ENCODE peak calls at places on chromosomes 6 and 20, in seven cellular contexts. Y is AG09309; A is tibial artery; T is CD8-positive, alpha-beta T cell; C is osteocyte; B is foreskin fibroblast; V is natural killer cell. Z is an unnamed sample.

GRCh38 chr20:63322923-63323253 is 29.9 kb downstream of the COL20A1 start:
- DNase-seq in Y (no peak), A (no peak), T (no peak), C (no peak), B (no peak), V (no peak), Z (no peak)

GRCh38 chr6:135054238-135054574 is 416 bp downstream of the HBS1L start:
- DNase-seq in Y (no peak), A (no peak), T (no peak), C (no peak), B (no peak), V (no peak), Z (no peak)

GRCh38 chr20:40532103-40532502 is 156.9 kb downstream of the MAFB start:
- DNase-seq in Y (no peak), A (no peak), T (no peak), C (no peak), B (peak), V (no peak), Z (no peak)

GRCh38 chr6:125445054-125445453 is 143.3 kb upstream of the HDDC2 start:
- DNase-seq in Y (no peak), A (peak), T (no peak), C (no peak), B (no peak), V (no peak), Z (no peak)

GRCh38 chr20:20096421-20096820 is 44.1 kb downstream of the CFAP61 start:
- DNase-seq in Y (no peak), A (no peak), T (no peak), C (no peak), B (peak), V (no peak), Z (no peak)

GRCh38 chr6:54019860-54020259 is 91.4 kb upstream of the MLIP start:
- DNase-seq in Y (no peak), A (no peak), T (no peak), C (no peak), B (no peak), V (no peak), Z (no peak)

GRCh38 chr6:137893726-137894125 is 26.7 kb downstream of the TNFAIP3 start:
- DNase-seq in Y (no peak), A (no peak), T (no peak), C (no peak), B (peak), V (no peak), Z (no peak)

GRCh38 chr6:134347916-134348805 is 30.2 kb upstream of the SGK1 start:
- DNase-seq in Y (peak), A (peak), T (no peak), C (no peak), B (peak), V (no peak), Z (no peak)

GRCh38 chr6:108080010-108080780 is 5.7 kb upstream of the OSTM1 start:
- DNase-seq in Y (no peak), A (no peak), T (no peak), C (peak), B (peak), V (no peak), Z (no peak)

GRCh38 chr20:49507741-49508434 is 25.4 kb upstream of the KCNB1 start:
- DNase-seq in Y (no peak), A (no peak), T (no peak), C (no peak), B (no peak), V (no peak), Z (no peak)

GRCh38 chr6:166687538-166688259 is 60.6 kb upstream of the RPS6KA2 start:
- DNase-seq in Y (no peak), A (no peak), T (no peak), C (no peak), B (no peak), V (no peak), Z (no peak)

GRCh38 chr6:13725570-13725969 is 13.9 kb upstream of the RANBP9 start:
- DNase-seq in Y (no peak), A (no peak), T (peak), C (no peak), B (no peak), V (no peak), Z (no peak)

GRCh38 chr20:42191140-42191860 is 573.1 kb upstream of the CHD6 start:
- DNase-seq in Y (no peak), A (no peak), T (no peak), C (no peak), B (no peak), V (no peak), Z (no peak)

GRCh38 chr6:109441069-109441816 is 719 bp downstream of the SMPD2 start:
- DNase-seq in Y (no peak), A (peak), T (no peak), C (no peak), B (peak), V (peak), Z (no peak)

GRCh38 chr6:36290668-36291620 is 21.1 kb downstream of the PNPLA1 start:
- DNase-seq in Y (no peak), A (no peak), T (no peak), C (no peak), B (peak), V (no peak), Z (peak)

GRCh38 chr20:48794360-48794759 is 33.4 kb downstream of the PREX1 start:
- DNase-seq in Y (no peak), A (no peak), T (no peak), C (no peak), B (no peak), V (no peak), Z (peak)

GRCh38 chr6:54655162-54655561 is 191.4 kb upstream of the FAM83B start:
- DNase-seq in Y (no peak), A (no peak), T (no peak), C (no peak), B (no peak), V (no peak), Z (no peak)

GRCh38 chr6:148990427-148990826 is 243.6 kb downstream of the UST start:
- DNase-seq in Y (no peak), A (no peak), T (no peak), C (no peak), B (no peak), V (no peak), Z (no peak)

GRCh38 chr20:32628960-32629530 is 43.9 kb upstream of the NOL4L start:
- DNase-seq in Y (no peak), A (no peak), T (no peak), C (no peak), B (no peak), V (no peak), Z (no peak)

GRCh38 chr20:40638414-40638813 is 50.6 kb downstream of the MAFB start:
- DNase-seq in Y (no peak), A (no peak), T (no peak), C (peak), B (no peak), V (no peak), Z (no peak)

GRCh38 chr20:48404598-48404997 is 423.2 kb downstream of the PREX1 start:
- DNase-seq in Y (no peak), A (no peak), T (no peak), C (no peak), B (no peak), V (no peak), Z (no peak)

GRCh38 chr6:139373154-139373927 is 1.1 kb downstream of the CITED2 start:
- DNase-seq in Y (no peak), A (peak), T (peak), C (peak), B (peak), V (peak), Z (peak)

GRCh38 chr6:25670208-25670607 is 18.2 kb downstream of the SCGN start:
- DNase-seq in Y (no peak), A (no peak), T (no peak), C (no peak), B (no peak), V (no peak), Z (no peak)

GRCh38 chr6:42140051-42140450 is 2.4 kb downstream of the C6orf132 start:
- DNase-seq in Y (no peak), A (peak), T (no peak), C (no peak), B (peak), V (no peak), Z (peak)

GRCh38 chr20:1327241-1327653 is 1.7 kb downstream of the SDCBP2 start:
- DNase-seq in Y (no peak), A (no peak), T (no peak), C (peak), B (peak), V (no peak), Z (no peak)

GRCh38 chr6:148564494-148564893 is 182.3 kb upstream of the UST start:
- DNase-seq in Y (no peak), A (no peak), T (no peak), C (no peak), B (no peak), V (no peak), Z (no peak)

GRCh38 chr20:6495907-6496306 is 271.6 kb upstream of the BMP2 start:
- DNase-seq in Y (no peak), A (no peak), T (no peak), C (no peak), B (no peak), V (no peak), Z (no peak)

GRCh38 chr6:129943637-129944271 is 74.6 kb upstream of the L3MBTL3 start:
- DNase-seq in Y (no peak), A (no peak), T (no peak), C (no peak), B (no peak), V (no peak), Z (no peak)

GRCh38 chr6:5813625-5814027 is 193.1 kb downstream of the NRN1 start:
- DNase-seq in Y (no peak), A (no peak), T (no peak), C (no peak), B (no peak), V (no peak), Z (no peak)

GRCh38 chr6:97275809-97276208 is 7.2 kb downstream of the MMS22L start:
- DNase-seq in Y (no peak), A (no peak), T (no peak), C (no peak), B (peak), V (no peak), Z (no peak)

GRCh38 chr6:137271245-137272183 is 52.3 kb upstream of the IFNGR1 start:
- DNase-seq in Y (no peak), A (no peak), T (no peak), C (no peak), B (peak), V (no peak), Z (no peak)

GRCh38 chr20:23082846-23083552 is 3.1 kb downstream of the CD93 start:
- DNase-seq in Y (no peak), A (no peak), T (no peak), C (peak), B (no peak), V (no peak), Z (no peak)

GRCh38 chr6:72948153-72948552 is 277.1 kb downstream of the KHDC1L start:
- DNase-seq in Y (no peak), A (no peak), T (no peak), C (no peak), B (no peak), V (no peak), Z (no peak)

GRCh38 chr6:164200071-164200470 is 785.6 kb downstream of the QKI start:
- DNase-seq in Y (no peak), A (no peak), T (no peak), C (no peak), B (peak), V (no peak), Z (no peak)

GRCh38 chr6:46845126-46845525 is 51.9 kb downstream of the MEP1A start:
- DNase-seq in Y (no peak), A (no peak), T (no peak), C (no peak), B (no peak), V (no peak), Z (no peak)

GRCh38 chr20:46438156-46438750 is 31.8 kb upstream of the ELMO2 start:
- DNase-seq in Y (no peak), A (no peak), T (no peak), C (no peak), B (peak), V (no peak), Z (no peak)

GRCh38 chr20:44942264-44942973 is 17.8 kb downstream of the TOMM34 start:
- DNase-seq in Y (no peak), A (no peak), T (no peak), C (no peak), B (peak), V (no peak), Z (no peak)
- TF ChIP-seq CTCF in Y (peak), A (no peak), T (no peak), C (no peak), B (peak), V (no peak), Z (no peak)

GRCh38 chr20:25477156-25477882 is 69.8 kb downstream of the GINS1 start:
- DNase-seq in Y (no peak), A (no peak), T (no peak), C (no peak), B (no peak), V (no peak), Z (no peak)
- TF ChIP-seq CTCF in Y (no peak), A (no peak), T (no peak), C (no peak), B (no peak), V (no peak), Z (no peak)

GRCh38 chr6:33001685-33002084 is 7.7 kb downstream of the HLA-DOA start:
- DNase-seq in Y (no peak), A (no peak), T (no peak), C (no peak), B (no peak), V (no peak), Z (no peak)

GRCh38 chr6:32995448-32995847 is 13.9 kb downstream of the HLA-DOA start:
- DNase-seq in Y (no peak), A (no peak), T (no peak), C (no peak), B (no peak), V (no peak), Z (no peak)

GRCh38 chr6:33004940-33005339 is 4.5 kb downstream of the HLA-DOA start:
- DNase-seq in Y (no peak), A (no peak), T (no peak), C (no peak), B (no peak), V (no peak), Z (no peak)

GRCh38 chr6:33000053-33000452 is 9.3 kb downstream of the HLA-DOA start:
- DNase-seq in Y (no peak), A (no peak), T (no peak), C (no peak), B (no peak), V (no peak), Z (no peak)
- TF ChIP-seq CTCF in Y (no peak), A (no peak), T (no peak), C (no peak), B (no peak), V (no peak), Z (peak)

DNA sequence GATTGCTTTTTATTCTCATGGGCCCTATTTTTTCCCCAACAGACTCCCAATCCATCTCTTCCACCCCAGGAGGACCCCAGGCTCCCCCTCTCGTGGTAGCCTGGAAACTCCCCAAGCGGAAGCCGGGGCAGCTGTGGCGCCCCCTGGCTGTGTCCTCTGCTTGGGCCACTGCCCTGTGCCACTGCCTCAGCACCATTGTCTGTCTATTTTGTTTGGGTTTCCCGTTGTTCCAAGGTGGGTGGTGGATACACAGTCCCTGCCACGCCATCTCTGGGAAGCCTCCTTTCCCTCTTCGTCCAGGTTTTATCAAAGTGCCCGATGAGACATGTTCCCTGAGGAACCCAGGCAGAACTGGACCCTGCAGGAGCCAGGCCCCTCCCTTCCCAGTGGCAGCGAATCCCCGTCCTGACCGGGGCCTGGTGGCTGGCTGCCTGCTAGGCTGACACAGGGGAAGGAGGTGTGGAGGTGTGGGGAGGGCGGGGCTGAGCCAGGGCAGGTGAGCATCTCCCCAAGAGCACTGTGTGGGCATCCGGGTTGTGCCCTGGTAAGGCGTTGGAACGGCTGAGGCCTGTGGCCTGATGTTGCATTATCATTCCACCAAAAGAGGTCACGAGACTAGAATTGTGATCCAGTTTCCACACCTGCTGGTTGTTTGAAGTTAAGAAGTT is 228.2 kb downstream of the CDH4 start:
- DNase-seq in Y (no peak), A (no peak), T (no peak), C (no peak), B (no peak), V (no peak), Z (no peak)
- TF ChIP-seq CTCF in Y (peak), A (no peak), T (no peak), C (no peak), B (no peak), V (no peak), Z (no peak)

DNA sequence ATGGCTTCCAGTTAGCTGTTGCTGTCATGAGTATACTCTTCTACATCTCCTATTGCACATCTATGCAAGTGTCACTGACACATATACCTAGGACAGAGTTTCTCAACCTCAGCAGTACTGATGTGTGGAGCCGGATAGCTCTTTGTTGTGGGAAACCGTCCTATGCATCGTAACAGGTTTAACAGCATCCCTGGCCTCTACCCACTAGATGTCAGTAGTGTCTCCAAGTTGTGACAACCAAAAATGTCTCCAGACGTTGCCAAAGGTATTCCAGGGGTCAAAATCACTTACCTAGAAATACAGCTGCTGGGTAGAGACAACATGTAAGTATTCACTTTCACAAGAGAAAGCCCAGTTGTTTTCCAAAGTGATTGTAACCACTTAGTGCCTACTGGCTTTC is 637.6 kb downstream of the RNF144B start:
- DNase-seq in Y (no peak), A (no peak), T (no peak), C (no peak), B (peak), V (no peak), Z (no peak)
- TF ChIP-seq CTCF in Y (peak), A (peak), T (no peak), C (peak), B (peak), V (no peak), Z (no peak)

DNA sequence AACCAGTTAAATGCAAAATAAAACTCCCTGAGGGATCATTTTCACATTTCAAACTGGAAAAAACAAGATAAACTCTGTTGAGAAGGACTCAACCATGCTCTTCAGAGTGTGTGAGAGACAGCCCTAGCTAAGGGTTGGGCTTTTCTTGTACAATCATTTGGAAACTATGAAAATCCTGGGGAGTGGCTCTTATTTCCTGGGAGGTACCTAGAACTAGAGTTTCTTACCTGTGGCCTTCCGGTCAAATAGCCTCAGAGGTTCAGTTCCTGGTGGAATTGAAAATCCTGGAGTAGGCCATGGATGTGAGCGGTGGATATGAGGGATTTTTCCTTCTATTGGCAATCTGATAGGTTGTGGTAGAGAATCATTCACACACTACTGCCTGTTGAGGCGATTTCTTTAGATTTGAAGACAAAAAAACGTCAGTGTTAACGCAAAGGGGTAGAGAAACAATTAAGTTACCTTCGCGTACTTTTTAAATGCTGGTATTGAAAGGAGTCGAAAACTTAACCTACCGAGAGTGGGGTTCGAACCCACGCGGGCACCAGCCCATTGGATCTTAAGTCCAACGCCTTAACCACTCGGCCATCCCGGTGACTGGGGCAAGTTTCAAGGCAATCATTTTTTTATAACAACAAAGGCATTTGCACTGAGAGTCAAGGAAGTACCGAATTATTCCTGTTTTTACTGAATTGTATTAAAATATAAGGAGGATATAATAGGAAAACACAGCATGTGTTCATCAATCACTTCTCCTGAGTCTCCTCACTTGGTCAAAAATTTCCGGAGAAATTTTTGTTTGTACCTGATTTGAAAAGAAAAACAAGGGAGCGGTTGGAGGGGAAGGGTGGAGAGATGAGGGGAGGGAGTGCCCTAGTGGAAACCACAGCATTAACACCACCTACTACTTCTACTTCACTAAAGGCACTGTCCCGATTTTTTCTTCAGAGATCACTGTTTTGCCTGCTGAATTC is 191.3 kb downstream of the OR2B2 start:
- DNase-seq in Y (no peak), A (no peak), T (no peak), C (no peak), B (peak), V (no peak), Z (no peak)
- TF ChIP-seq CTCF in Y (no peak), A (no peak), T (no peak), C (no peak), B (no peak), V (no peak), Z (no peak)